ENCODE peak calls at places on chromosome 13, in nine cellular contexts. G is IMR-90; F is effector memory CD4-positive, alpha-beta T cell; S is thyroid gland; O is thoracic aorta; Y is neural progenitor cell; D is neuronal stem cell; W is psoas muscle; M is body of pancreas. J is an unnamed sample.

GRCh38 chr13:43469791-43470190 is 317.0 kb downstream of the ENOX1 start:
- DNase-seq in O (no peak), Y (no peak), S (no peak), G (peak; percentile 11), F (no peak), M (no peak), W (no peak), D (no peak), J (no peak)

GRCh38 chr13:45446181-45446580 is 18.6 kb upstream of the COG3 start:
- DNase-seq in Y (no peak), O (no peak), G (peak; percentile 51), S (no peak), D (no peak), F (no peak), W (no peak), M (no peak), J (peak; percentile 54)

GRCh38 chr13:103758222-103758621 is 692.0 kb upstream of the SLC10A2 start:
- DNase-seq in Y (no peak), F (no peak), S (no peak), W (no peak), D (no peak), O (no peak), G (no peak), M (no peak), J (no peak)

GRCh38 chr13:98576963-98577822 is at the start of gene STK24:
- DNase-seq in M (peak; percentile 80), F (peak; percentile 50), D (peak; percentile 69), G (peak; percentile 74), W (peak; percentile 82), Y (peak; percentile 92), S (peak; percentile 68), O (no peak), J (no peak)

GRCh38 chr13:102758842-102759241 is 14.7 kb downstream of the TEX30 start:
- DNase-seq in O (no peak), G (no peak), S (no peak), Y (no peak), M (no peak), W (no peak), D (no peak), F (no peak), J (no peak)

GRCh38 chr13:93859666-93860065 is 619.8 kb downstream of the DCT start:
- DNase-seq in S (no peak), D (no peak), W (no peak), G (peak; percentile 90), Y (no peak), M (no peak), F (no peak), O (no peak), J (no peak)

GRCh38 chr13:62524061-62524460 is 1108.4 kb upstream of the PCDH20 start:
- DNase-seq in O (no peak), M (no peak), F (no peak), D (no peak), G (no peak), S (no peak), W (no peak), Y (no peak), J (no peak)

GRCh38 chr13:50208826-50209335 is 193.6 kb downstream of the KCNRG start:
- DNase-seq in M (peak; percentile 15), S (peak; percentile 58), G (peak; percentile 76), F (no peak), W (peak; percentile 42), Y (peak; percentile 42), O (no peak), D (no peak), J (no peak)

GRCh38 chr13:28452755-28453154 is 42.2 kb downstream of the FLT1 start:
- DNase-seq in G (no peak), D (no peak), F (no peak), W (no peak), S (no peak), O (no peak), M (no peak), Y (no peak), J (no peak)
- H3K36me3 ChIP-seq in G (no peaks in the 10 kb centered on the region), D (no peaks in the 10 kb centered on the region), F (no peaks in the 10 kb centered on the region), W (no peaks in the 10 kb centered on the region), S (no peaks in the 10 kb centered on the region), O (no peaks in the 10 kb centered on the region), M (no peaks in the 10 kb centered on the region), Y (no peaks in the 10 kb centered on the region), J (no peaks in the 10 kb centered on the region)

GRCh38 chr13:49026851-49027250 is 51.1 kb downstream of the FNDC3A start:
- DNase-seq in O (no peak), F (no peak), W (no peak), Y (no peak), M (no peak), G (peak; percentile 48), D (no peak), S (no peak), J (no peak)
- H3K4me1 ChIP-seq in O (peaks cover 7% of the 10 kb centered on the region), F (no peaks in the 10 kb centered on the region), W (no peaks in the 10 kb centered on the region), Y (no peaks in the 10 kb centered on the region), M (no peaks in the 10 kb centered on the region), G (peaks cover 3% of the 10 kb centered on the region), D (no peaks in the 10 kb centered on the region), S (peaks cover 7% of the 10 kb centered on the region), J (no peaks in the 10 kb centered on the region)

GRCh38 chr13:41077475-41077874 is 16.2 kb downstream of the WBP4 start:
- DNase-seq in Y (no peak), M (no peak), O (no peak), W (no peak), G (no peak), S (no peak), D (no peak), F (no peak), J (no peak)
- H3K36me3 ChIP-seq in Y (peaks cover 17% of the 10 kb centered on the region), M (peaks cover 13% of the 10 kb centered on the region), O (peaks cover 33% of the 10 kb centered on the region), W (peaks cover 97% of the 10 kb centered on the region), G (peaks cover 41% of the 10 kb centered on the region), S (peaks cover 31% of the 10 kb centered on the region), D (peaks cover 90% of the 10 kb centered on the region), F (peaks cover 49% of the 10 kb centered on the region), J (no peaks in the 10 kb centered on the region)

DNA sequence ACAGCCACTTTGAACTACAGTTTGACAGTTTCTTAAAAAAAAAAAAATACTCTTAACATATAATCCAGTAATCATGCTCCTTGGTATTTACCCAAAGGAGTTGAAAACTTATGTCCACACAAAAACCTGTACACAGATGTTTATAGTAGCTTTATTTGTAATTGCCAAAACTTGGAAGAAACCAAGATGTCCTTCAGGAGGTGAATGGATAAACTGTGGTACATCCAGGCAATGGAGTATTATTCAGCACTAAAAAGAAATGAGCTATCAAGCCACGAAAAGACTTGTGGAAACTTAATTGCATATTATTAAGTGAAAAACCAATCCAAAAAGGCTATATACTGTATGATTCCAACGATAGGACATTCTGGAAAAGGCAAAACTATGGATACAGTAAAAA is 44.9 kb downstream of the RCBTB2 start:
- DNase-seq in Y (no peak), S (no peak), G (no peak), D (no peak), O (no peak), F (no peak), W (no peak), M (no peak), J (no peak)
- H3K4me1 ChIP-seq in Y (no peaks in the 10 kb centered on the region), S (no peaks in the 10 kb centered on the region), G (no peaks in the 10 kb centered on the region), D (no peaks in the 10 kb centered on the region), O (no peaks in the 10 kb centered on the region), F (peaks cover 18% of the 10 kb centered on the region), W (no peaks in the 10 kb centered on the region), M (no peaks in the 10 kb centered on the region), J (peaks cover 32% of the 10 kb centered on the region)

GRCh38 chr13:41006951-41007350 is 12.2 kb downstream of the ELF1 start:
- DNase-seq in O (no peak), W (no peak), S (no peak), Y (no peak), D (no peak), M (no peak), G (no peak), F (no peak), J (no peak)

GRCh38 chr13:41005709-41006108 is 13.4 kb downstream of the ELF1 start:
- DNase-seq in O (no peak), F (no peak), D (no peak), S (no peak), Y (no peak), G (no peak), W (no peak), M (no peak), J (no peak)

GRCh38 chr13:41004875-41005693 is 14.0 kb downstream of the ELF1 start:
- DNase-seq in W (no peak), F (no peak), D (no peak), Y (no peak), O (no peak), M (no peak), S (no peak), G (no peak), J (no peak)

GRCh38 chr13:41007359-41008118 is 11.6 kb downstream of the ELF1 start:
- DNase-seq in W (no peak), M (no peak), Y (peak; percentile 34), F (no peak), S (no peak), D (no peak), G (peak; percentile 30), O (no peak), J (no peak)

GRCh38 chr13:41006296-41006695 is 12.8 kb downstream of the ELF1 start:
- DNase-seq in O (no peak), M (no peak), S (no peak), Y (no peak), W (no peak), D (no peak), F (no peak), G (no peak), J (no peak)
- H3K36me3 ChIP-seq in O (no peaks in the 10 kb centered on the region), M (no peaks in the 10 kb centered on the region), S (no peaks in the 10 kb centered on the region), Y (no peaks in the 10 kb centered on the region), W (no peaks in the 10 kb centered on the region), D (no peaks in the 10 kb centered on the region), F (peaks cover 2% of the 10 kb centered on the region), G (no peaks in the 10 kb centered on the region), J (no peaks in the 10 kb centered on the region)

GRCh38 chr13:85099245-85099644 is 700.0 kb downstream of the SLITRK6 start:
- DNase-seq in F (no peak), W (no peak), G (no peak), Y (no peak), D (no peak), O (no peak), M (no peak), S (no peak), J (no peak)
- H3K4me1 ChIP-seq in F (no peaks in the 10 kb centered on the region), W (no peaks in the 10 kb centered on the region), G (no peaks in the 10 kb centered on the region), Y (peaks cover 8% of the 10 kb centered on the region), D (no peaks in the 10 kb centered on the region), O (no peaks in the 10 kb centered on the region), M (no peaks in the 10 kb centered on the region), S (no peaks in the 10 kb centered on the region), J (no peaks in the 10 kb centered on the region)

GRCh38 chr13:31150315-31150985 is 11.3 kb downstream of the HSPH1 start:
- DNase-seq in W (no peak), G (no peak), D (no peak), S (peak; percentile 24), M (no peak), Y (no peak), O (no peak), F (no peak), J (no peak)
- H3K36me3 ChIP-seq in W (peaks cover 100% of the 10 kb centered on the region), G (peaks cover 35% of the 10 kb centered on the region), D (peaks cover 100% of the 10 kb centered on the region), S (peaks cover 59% of the 10 kb centered on the region), M (peaks cover 32% of the 10 kb centered on the region), Y (peaks cover 55% of the 10 kb centered on the region), O (peaks cover 51% of the 10 kb centered on the region), F (peaks cover 93% of the 10 kb centered on the region), J (no peaks in the 10 kb centered on the region)

DNA sequence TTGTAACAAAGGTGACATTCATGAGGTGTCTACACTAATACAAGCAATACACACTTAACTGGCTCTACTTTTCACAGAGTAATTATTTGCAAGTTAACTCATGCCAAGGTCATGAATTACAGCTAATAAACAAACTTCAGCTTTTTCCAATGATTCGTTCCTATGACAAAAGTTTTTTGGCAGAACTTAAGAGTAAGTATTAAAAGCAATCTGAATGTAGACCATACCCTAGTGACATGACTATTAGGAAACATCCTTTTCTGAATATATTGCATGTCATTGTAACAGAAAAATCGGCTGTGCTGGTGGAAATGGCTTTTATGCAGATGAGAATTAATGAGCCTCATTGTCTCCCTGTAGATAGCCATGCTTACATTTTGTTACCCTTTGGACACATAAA is 72.0 kb downstream of the LHFPL6 start:
- DNase-seq in W (no peak), F (no peak), D (no peak), S (no peak), Y (no peak), M (no peak), G (peak; percentile 14), O (no peak), J (no peak)
- H3K4me1 ChIP-seq in W (no peaks in the 10 kb centered on the region), F (no peaks in the 10 kb centered on the region), D (no peaks in the 10 kb centered on the region), S (no peaks in the 10 kb centered on the region), Y (peaks cover 15% of the 10 kb centered on the region), M (no peaks in the 10 kb centered on the region), G (peaks cover 21% of the 10 kb centered on the region), O (peaks cover 64% of the 10 kb centered on the region), J (peaks cover 26% of the 10 kb centered on the region)